ENCODE peak calls at places on chromosome 7, in five cellular contexts. Z is ureter, J is astrocyte of the spinal cord, O is aorta, W is suprapubic skin. T is an unnamed sample.
A peak's percentile ranks its signal among the peaks of the same experiment; 100 is the strongest.

GRCh38 chr7:114081606-114082425 is 163.0 kb upstream of the PPP1R3A start:
- DNase-seq in W (no peak), J (peak; percentile 82), O (no peak), Z (no peak), T (no peak)

GRCh38 chr7:22561356-22561755 is 61.4 kb upstream of the STEAP1B start:
- DNase-seq in J (peak; percentile 100), W (peak; percentile 81), O (peak; percentile 89), Z (peak; percentile 70), T (no peak)

GRCh38 chr7:12570148-12570528 is 382 bp upstream of the SCIN start:
- DNase-seq in W (no peak), J (no peak), Z (peak; percentile 72), O (no peak), T (no peak)

GRCh38 chr7:42766810-42767423 is 145.0 kb downstream of the C7orf25 start:
- DNase-seq in Z (no peak), W (no peak), J (no peak), O (no peak), T (no peak)

GRCh38 chr7:32490127-32490796 is at the start of gene LSM5:
- DNase-seq in J (peak; percentile 96), Z (peak; percentile 93), O (peak; percentile 97), W (peak; percentile 93), T (peak; percentile 94)

GRCh38 chr7:2016761-2017482 is 215.8 kb downstream of the MAD1L1 start:
- DNase-seq in O (peak; percentile 64), J (no peak), W (peak; percentile 26), Z (no peak), T (no peak)

GRCh38 chr7:130290745-130291144 is 2.2 kb upstream of the CPA4 start:
- DNase-seq in O (no peak), J (peak; percentile 79), Z (no peak), W (no peak), T (no peak)

GRCh38 chr7:139734395-139734794 is 43.4 kb downstream of the HIPK2 start:
- DNase-seq in Z (no peak), O (peak; percentile 88), W (no peak), J (peak; percentile 99), T (no peak)

GRCh38 chr7:131188367-131189339 is 139.0 kb upstream of the MKLN1 start:
- DNase-seq in J (peak; percentile 97), Z (no peak), O (no peak), W (peak; percentile 77), T (no peak)

GRCh38 chr7:151717415-151717814 is 159.5 kb downstream of the PRKAG2 start:
- DNase-seq in J (no peak), O (no peak), Z (no peak), W (no peak), T (peak; percentile 89)

GRCh38 chr7:131010714-131011436 is 276.9 kb upstream of the KLF14 start:
- DNase-seq in J (no peak), O (no peak), W (no peak), Z (no peak), T (no peak)

GRCh38 chr7:31776616-31777015 is 89.6 kb downstream of the PPP1R17 start:
- DNase-seq in Z (no peak), W (no peak), J (peak; percentile 68), O (no peak), T (no peak)

GRCh38 chr7:1641173-1641572 is 28.9 kb upstream of the ELFN1 start:
- DNase-seq in J (no peak), O (no peak), W (no peak), Z (no peak), T (no peak)

GRCh38 chr7:151428393-151429231 is 11.3 kb downstream of the CRYGN start:
- DNase-seq in O (no peak), Z (no peak), J (peak; percentile 90), W (no peak), T (no peak)

GRCh38 chr7:19698331-19698730 is 10.5 kb downstream of the POLR1F start:
- DNase-seq in O (no peak), J (no peak), W (no peak), Z (no peak), T (no peak)

GRCh38 chr7:85426487-85426960 is 239.7 kb upstream of the SEMA3D start:
- DNase-seq in Z (no peak), J (peak; percentile 50), O (no peak), W (no peak), T (no peak)

GRCh38 chr7:90817846-90818245 is 221.7 kb downstream of the CDK14 start:
- DNase-seq in J (no peak), W (no peak), O (no peak), Z (no peak), T (no peak)

GRCh38 chr7:19939746-19940145 is 166.3 kb upstream of the TMEM196 start:
- DNase-seq in W (no peak), O (no peak), J (peak; percentile 58), Z (no peak), T (no peak)

GRCh38 chr7:155816192-155816508 is 3.9 kb upstream of the SHH start:
- DNase-seq in J (no peak), O (no peak), W (no peak), Z (no peak), T (no peak)

GRCh38 chr7:123961731-123962130 is 36.7 kb downstream of the SPAM1 start:
- DNase-seq in Z (no peak), O (no peak), J (peak; percentile 17), W (no peak), T (no peak)

GRCh38 chr7:111753968-111754367 is 191.7 kb upstream of the IMMP2L start:
- DNase-seq in J (peak; percentile 44), Z (no peak), W (no peak), O (no peak), T (no peak)

GRCh38 chr7:6530626-6531491 is 20.4 kb downstream of the GRID2IP start:
- DNase-seq in O (no peak), Z (no peak), J (no peak), W (no peak), T (no peak)

GRCh38 chr7:41820117-41820671 is 117.3 kb upstream of the INHBA start:
- DNase-seq in J (no peak), W (no peak), O (no peak), Z (no peak), T (no peak)

GRCh38 chr7:129780257-129781127 is 169.0 kb downstream of the NRF1 start:
- DNase-seq in J (no peak), W (peak; percentile 82), Z (peak; percentile 77), O (no peak), T (peak; percentile 54)

T was measured in left lobe of liver.